ENCODE peak calls at places on chromosome 7, in four cellular contexts. T, Z, R and E are unnamed samples.
A peak's percentile ranks its signal among the peaks of the same experiment; 100 is the strongest.

GRCh38 chr7:132311747-132312146 is 264.5 kb downstream of the PLXNA4 start:
- DNase-seq in T (no peak), Z (no peak), R (no peak), E (no peak)

GRCh38 chr7:154916381-154917213 is 86.3 kb downstream of the PAXIP1 start:
- DNase-seq in T (no peak), Z (no peak), R (no peak), E (no peak)

GRCh38 chr7:30413864-30414263 is 64.7 kb downstream of the NOD1 start:
- DNase-seq in T (no peak), Z (no peak), R (no peak), E (no peak)

GRCh38 chr7:96998765-96999164 is 6.6 kb upstream of the DLX6 start:
- DNase-seq in T (no peak), Z (no peak), R (no peak), E (no peak)

GRCh38 chr7:108138911-108139310 is 8.8 kb upstream of the LAMB4 start:
- DNase-seq in T (peak; percentile 16), Z (no peak), R (no peak), E (no peak)

GRCh38 chr7:3200504-3200903 is 100.5 kb upstream of the SDK1 start:
- DNase-seq in T (peak; percentile 82), Z (no peak), R (no peak), E (no peak)

GRCh38 chr7:146478975-146479492 is 362.4 kb downstream of the CNTNAP2 start:
- DNase-seq in T (no peak), Z (no peak), R (no peak), E (no peak)

GRCh38 chr7:29120955-29121354 is 25.4 kb downstream of the CPVL start:
- DNase-seq in T (no peak), Z (no peak), R (no peak), E (no peak)

GRCh38 chr7:80918406-80918805 is 445 bp downstream of the SEMA3C start:
- DNase-seq in T (no peak), Z (no peak), R (no peak), E (no peak)

GRCh38 chr7:815284-816216 is 16.7 kb upstream of the SUN1 start:
- DNase-seq in T (no peak), Z (no peak), R (no peak), E (no peak)

GRCh38 chr7:75937958-75938786 is 23.2 kb downstream of the POR start:
- DNase-seq in T (peak; percentile 91), Z (peak; percentile 75), R (no peak), E (peak; percentile 87)

GRCh38 chr7:76072243-76073148 is 24.6 kb downstream of the MDH2 start:
- DNase-seq in T (no peak), Z (no peak), R (no peak), E (no peak)

GRCh38 chr7:66413379-66414114 is 208.4 kb downstream of the TPST1 start:
- DNase-seq in T (peak; percentile 83), Z (peak; percentile 13), R (peak; percentile 12), E (peak; percentile 66)

GRCh38 chr7:104943502-104944343 is 70.3 kb upstream of the KMT2E start:
- DNase-seq in T (peak; percentile 94), Z (no peak), R (no peak), E (peak; percentile 68)

GRCh38 chr7:92590711-92591310 is 621 bp upstream of the FAM133B start:
- DNase-seq in T (no peak), Z (no peak), R (no peak), E (no peak)

GRCh38 chr7:184768-185264 is 7.6 kb upstream of the FAM20C start:
- DNase-seq in T (no peak), Z (no peak), R (no peak), E (no peak)

GRCh38 chr7:96605045-96605716 is 104.5 kb downstream of the SEM1 start:
- DNase-seq in T (no peak), Z (no peak), R (no peak), E (no peak)

GRCh38 chr7:38424750-38425463 is 151.5 kb upstream of the TARP start:
- DNase-seq in T (peak; percentile 11), Z (no peak), R (no peak), E (no peak)

GRCh38 chr7:73842248-73842895 is at the start of gene METTL27:
- DNase-seq in T (peak; percentile 92), Z (peak; percentile 76), R (peak; percentile 53), E (peak; percentile 70)

GRCh38 chr7:89029864-89030263 is 234.3 kb upstream of the TEX47 start:
- DNase-seq in T (no peak), Z (no peak), R (no peak), E (peak; percentile 89)

GRCh38 chr7:22143496-22143895 is 197.8 kb upstream of the CDCA7L start:
- DNase-seq in T (no peak), Z (no peak), R (no peak), E (no peak)

GRCh38 chr7:124879103-124879502 is 50.5 kb downstream of the POT1 start:
- DNase-seq in T (no peak), Z (no peak), R (no peak), E (no peak)

GRCh38 chr7:114916261-114916892 is 5.5 kb upstream of the MDFIC start:
- DNase-seq in T (no peak), Z (no peak), R (no peak), E (no peak)

GRCh38 chr7:112420236-112420945 is 29.9 kb upstream of the IFRD1 start:
- DNase-seq in T (no peak), Z (no peak), R (no peak), E (no peak)

GRCh38 chr7:155638366-155638765 is 6.1 kb upstream of the RBM33 start:
- DNase-seq in T (no peak), Z (no peak), R (no peak), E (no peak)

GRCh38 chr7:30458311-30458710 is 20.3 kb downstream of the NOD1 start:
- DNase-seq in T (no peak), Z (no peak), R (no peak), E (no peak)

GRCh38 chr7:151783958-151784575 is 92.8 kb downstream of the PRKAG2 start:
- DNase-seq in T (no peak), Z (no peak), R (no peak), E (no peak)

DNA sequence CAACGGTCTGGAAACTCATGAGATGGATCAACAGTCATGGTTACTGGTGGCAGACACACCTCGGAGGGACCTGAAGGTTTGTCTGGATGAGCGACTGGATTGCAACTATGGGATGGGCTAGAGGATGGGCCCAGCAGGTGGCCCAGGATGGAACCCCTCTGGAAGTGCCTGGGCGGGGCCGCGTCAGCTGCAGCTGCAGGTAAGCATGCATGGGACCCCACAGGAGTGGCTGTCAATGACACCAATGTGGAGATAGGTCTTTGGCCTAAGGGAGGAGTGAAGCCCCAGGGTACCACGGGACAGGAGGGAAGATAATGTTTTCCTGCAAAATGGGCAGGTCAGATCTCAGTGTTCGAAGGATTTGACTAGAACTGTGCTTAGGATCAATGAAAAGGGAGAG is 103.4 kb downstream of the LANCL2 start:
- DNase-seq in T (no peak), Z (no peak), R (no peak), E (no peak)
- TF ChIP-seq CTCF in T (no peak), Z (no peak), R (no peak), E (no peak)

DNA sequence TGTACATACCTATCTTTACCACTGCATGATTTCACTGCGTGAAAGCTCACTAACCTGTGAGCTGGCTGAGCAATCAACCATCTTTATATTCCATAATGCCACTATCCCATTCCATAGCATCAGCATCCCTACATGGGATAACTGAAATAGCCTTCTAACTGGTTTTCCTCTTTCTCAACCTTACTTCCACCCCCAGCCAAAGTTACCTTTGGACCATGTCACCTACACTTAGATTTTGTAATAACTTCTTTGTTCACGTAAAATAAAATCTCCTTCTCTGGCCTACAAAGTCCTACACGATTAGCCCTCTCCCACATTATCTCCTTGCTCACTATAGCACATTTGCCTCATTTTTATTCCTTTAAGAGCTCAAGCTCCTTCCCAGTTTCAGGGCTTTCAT is 2.5 kb downstream of the PSMA2 start:
- DNase-seq in T (no peak), Z (no peak), R (no peak), E (no peak)
- H3K4me3 ChIP-seq in T (peak overlapping the region; percentile 13), Z (no peak overlapping the region), R (no peak overlapping the region), E (no peak overlapping the region)

GRCh38 chr7:27143950-27144798 is 693 bp upstream of the HOXA5 start:
- DNase-seq in T (no peak), Z (no peak), R (no peak), E (no peak)
- TF ChIP-seq CTCF in T (no peak), Z (no peak), R (no peak), E (peak; percentile 44)

GRCh38 chr7:117872565-117873055 is 631 bp downstream of the CTTNBP2 start:
- DNase-seq in T (no peak), Z (no peak), R (no peak), E (no peak)

GRCh38 chr7:117871778-117872538 is 1.3 kb downstream of the CTTNBP2 start:
- DNase-seq in T (no peak), Z (no peak), R (no peak), E (no peak)

GRCh38 chr7:117873056-117873932 is at the start of gene CTTNBP2:
- DNase-seq in T (peak; percentile 44), Z (no peak), R (no peak), E (no peak)

GRCh38 chr7:117875566-117875965 is 2.3 kb upstream of the CTTNBP2 start:
- DNase-seq in T (no peak), Z (no peak), R (no peak), E (no peak)

DNA sequence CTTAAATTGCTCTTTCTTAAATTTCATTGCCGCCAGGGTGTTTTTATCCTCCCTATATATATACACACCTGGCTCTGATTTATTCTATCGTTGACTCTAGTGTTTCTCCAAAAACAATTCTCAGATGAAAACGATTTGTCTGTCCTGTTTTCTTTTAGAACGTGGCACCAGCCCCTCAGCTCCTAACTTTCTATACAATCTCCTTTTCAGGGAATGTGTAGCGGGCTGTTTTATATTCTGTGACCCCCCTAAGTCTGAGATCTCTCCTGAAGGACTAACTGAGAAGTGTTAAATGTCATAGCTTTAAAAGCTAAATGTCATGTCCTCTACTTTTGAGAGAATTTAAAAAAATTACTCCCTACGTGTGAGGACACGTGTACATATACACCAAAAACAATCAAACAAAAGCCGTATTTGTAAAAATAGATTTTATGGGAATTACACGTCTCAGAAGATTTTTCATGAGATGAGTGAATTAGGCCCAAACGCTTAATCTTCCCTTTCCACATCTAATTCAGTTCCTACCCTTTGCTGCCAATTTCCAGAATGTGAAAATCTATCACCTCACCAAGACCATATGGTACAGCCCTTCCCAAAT is 791 bp upstream of the CTTNBP2 start:
- DNase-seq in T (no peak), Z (no peak), R (no peak), E (no peak)
- H3K4me3 ChIP-seq in T (peak overlapping the region; percentile 50), Z (peak overlapping the region; percentile 85), R (peak overlapping the region; percentile 88), E (peak overlapping the region; percentile 80)

GRCh38 chr7:101218236-101219130 is 518 bp downstream of the ZNHIT1 start:
- DNase-seq in T (no peak), Z (no peak), R (no peak), E (no peak)

GRCh38 chr7:101217388-101218235 is at the start of the genes PLOD3 and ZNHIT1:
- DNase-seq in T (peak; percentile 99), Z (peak; percentile 95), R (peak; percentile 88), E (peak; percentile 88)

GRCh38 chr7:101216001-101216859 is 1.2 kb downstream of the PLOD3 start:
- DNase-seq in T (no peak), Z (no peak), R (no peak), E (no peak)

GRCh38 chr7:101220295-101220694 is 2.3 kb downstream of the ZNHIT1 start:
- DNase-seq in T (no peak), Z (no peak), R (no peak), E (no peak)

DNA sequence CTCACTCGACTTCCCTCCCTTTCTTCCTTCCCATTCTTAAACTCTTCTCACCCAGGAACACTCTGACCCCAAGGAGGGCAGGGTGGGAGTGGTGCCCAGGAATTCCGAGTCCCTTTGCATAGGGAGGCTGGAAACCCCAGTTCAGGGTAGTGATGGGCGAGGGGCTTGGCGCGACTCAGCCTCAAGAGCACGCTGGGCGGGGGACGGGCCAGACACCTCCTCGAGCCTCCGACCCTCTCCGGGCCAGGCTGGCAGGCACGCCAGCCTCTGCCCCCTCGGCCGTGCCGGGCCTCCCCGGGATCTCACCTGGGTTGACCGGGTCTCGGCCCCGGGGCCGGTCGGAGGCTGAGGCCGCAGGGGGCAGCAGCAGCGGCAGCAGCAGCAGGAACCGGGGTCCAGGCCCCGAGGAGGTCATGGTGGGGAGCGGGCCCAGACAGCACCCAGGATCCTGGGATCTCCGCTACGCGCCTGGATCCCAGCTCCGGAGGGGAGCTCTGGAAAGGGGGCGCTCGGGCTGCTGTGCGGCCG is 457 bp downstream of the PLOD3 start:
- DNase-seq in T (peak; percentile 34), Z (no peak), R (no peak), E (no peak)
- TF ChIP-seq CTCF in T (no peak), Z (no peak), R (no peak), E (peak; percentile 7)